ENCODE peak calls at places on chromosomes 3 and 15, in five cellular contexts. E is left colon; R is spleen; I is stimulated activated CD8-positive, alpha-beta memory T cell treated with anti-CD3 and anti-CD28 coated beads, Interleukin-7, amount 100 ng/mL, for 1 hour; W is mesenchymal stem cell. C is an unnamed sample.

GRCh38 chr3:194540268-194540937 is 53.6 kb upstream of the ATP13A3 start:
- DNase-seq in I (no peak), E (no peak), W (no peak), R (peak; percentile 79), C (no peak)

GRCh38 chr3:38139191-38139590 is 730 bp downstream of the MYD88 start:
- DNase-seq in R (no peak), I (no peak), W (no peak), E (no peak), C (peak; percentile 40)

GRCh38 chr3:125107861-125108567 is 52.2 kb upstream of the HEG1 start:
- DNase-seq in I (no peak), R (no peak), E (no peak), W (peak; percentile 92), C (peak; percentile 93)

GRCh38 chr3:160179906-160180305 is 45.3 kb upstream of the C3orf80 start:
- DNase-seq in I (no peak), E (no peak), W (no peak), R (no peak), C (no peak)

GRCh38 chr15:38406451-38406850 is 47.5 kb upstream of the FAM98B start:
- DNase-seq in R (no peak), E (no peak), I (no peak), W (no peak), C (no peak)

GRCh38 chr3:161508852-161509477 is 12.4 kb downstream of the OTOL1 start:
- DNase-seq in W (peak; percentile 36), E (no peak), I (no peak), R (no peak), C (peak; percentile 31)

GRCh38 chr15:67175643-67176071 is 78.8 kb downstream of the AAGAB start:
- DNase-seq in R (no peak), I (no peak), E (no peak), W (peak; percentile 93), C (no peak)

GRCh38 chr15:67537771-67538170 is 4.7 kb upstream of the MAP2K5 start:
- DNase-seq in W (no peak), E (no peak), R (no peak), I (no peak), C (no peak)

GRCh38 chr3:172449468-172450149 is 1.4 kb upstream of the GHSR start:
- DNase-seq in E (no peak), R (no peak), W (peak; percentile 52), I (no peak), C (peak; percentile 30)

GRCh38 chr15:63922551-63923315 is 89.0 kb upstream of the HERC1 start:
- DNase-seq in W (no peak), E (no peak), R (peak; percentile 41), I (no peak), C (no peak)

GRCh38 chr3:50238549-50239026 is 2.6 kb downstream of the GNAI2 start:
- DNase-seq in R (peak; percentile 92), I (no peak), W (no peak), E (peak; percentile 94), C (no peak)

GRCh38 chr15:48395532-48396011 is 64.3 kb downstream of the DUT start:
- DNase-seq in I (no peak), R (no peak), E (peak; percentile 48), W (peak; percentile 24), C (no peak)

GRCh38 chr15:28919201-28919627 is 33.4 kb downstream of the APBA2 start:
- DNase-seq in E (no peak), I (no peak), W (no peak), R (peak; percentile 77), C (peak; percentile 14)

GRCh38 chr3:142886938-142887337 is 1.9 kb downstream of the PCOLCE2 start:
- DNase-seq in E (no peak), W (peak; percentile 48), I (no peak), R (no peak), C (peak; percentile 20)

GRCh38 chr3:112747624-112748023 is 99.0 kb downstream of the CD200R1L start:
- DNase-seq in E (no peak), W (no peak), I (no peak), R (no peak), C (no peak)

GRCh38 chr3:72446406-72447058 is 401.7 kb downstream of the SHQ1 start:
- DNase-seq in R (peak; percentile 94), W (peak; percentile 57), E (no peak), I (peak; percentile 18), C (no peak)

GRCh38 chr3:184395320-184395660 is 15.4 kb downstream of the CHRD start:
- DNase-seq in E (no peak), R (no peak), W (no peak), I (no peak), C (no peak)

GRCh38 chr15:50543556-50543955 is 2.9 kb downstream of the USP50 start:
- DNase-seq in W (no peak), I (no peak), E (no peak), R (no peak), C (no peak)